ENCODE peak calls at places on chromosomes 16 and 17, in six cellular contexts. One of them, this sample, is unnamed.

GRCh38 chr17:27078296-27078695 is 215.6 kb upstream of the WSB1 start:
- DNase-seq in MCF 10A: no peak
- DNase-seq in HFF-Myc: no peak
- DNase-seq in fibroblast of villous mesenchyme: no peak
- DNase-seq in lower leg skin: no peak
- DNase-seq in psoas muscle: no peak
- DNase-seq in this sample: no peak

GRCh38 chr17:27997522-27997921 is 45.0 kb upstream of the NLK start:
- DNase-seq in HFF-Myc: no peak
- DNase-seq in MCF 10A: no peak
- DNase-seq in fibroblast of villous mesenchyme: no peak
- DNase-seq in lower leg skin: no peak
- DNase-seq in psoas muscle: no peak
- DNase-seq in this sample: no peak

GRCh38 chr17:80099291-80100034 is 1.9 kb upstream of the GAA start:
- DNase-seq in fibroblast of villous mesenchyme: no peak
- DNase-seq in HFF-Myc: no peak
- DNase-seq in MCF 10A: no peak
- DNase-seq in psoas muscle: peak; percentile 50
- DNase-seq in lower leg skin: no peak
- DNase-seq in this sample: no peak

GRCh38 chr17:427327-427726 is 74.7 kb upstream of the RPH3AL start:
- DNase-seq in fibroblast of villous mesenchyme: no peak
- DNase-seq in HFF-Myc: no peak
- DNase-seq in lower leg skin: no peak
- DNase-seq in MCF 10A: no peak
- DNase-seq in psoas muscle: no peak
- DNase-seq in this sample: no peak

GRCh38 chr17:15981208-15981607 is 18.3 kb downstream of the ZSWIM7 start:
- DNase-seq in lower leg skin: no peak
- DNase-seq in psoas muscle: no peak
- DNase-seq in HFF-Myc: no peak
- DNase-seq in MCF 10A: no peak
- DNase-seq in fibroblast of villous mesenchyme: no peak
- DNase-seq in this sample: no peak

GRCh38 chr16:12119562-12119961 is 143.0 kb downstream of the SNX29 start:
- DNase-seq in psoas muscle: no peak
- DNase-seq in HFF-Myc: no peak
- DNase-seq in MCF 10A: peak; percentile 78
- DNase-seq in fibroblast of villous mesenchyme: peak; percentile 32
- DNase-seq in lower leg skin: peak; percentile 26
- DNase-seq in this sample: no peak

GRCh38 chr17:28381141-28381825 is 9.8 kb downstream of the SARM1 start:
- DNase-seq in MCF 10A: no peak
- DNase-seq in fibroblast of villous mesenchyme: no peak
- DNase-seq in lower leg skin: no peak
- DNase-seq in HFF-Myc: no peak
- DNase-seq in psoas muscle: peak; percentile 37
- DNase-seq in this sample: no peak

GRCh38 chr16:50568187-50568830 is 20.1 kb downstream of the NKD1 start:
- DNase-seq in lower leg skin: no peak
- DNase-seq in MCF 10A: no peak
- DNase-seq in psoas muscle: no peak
- DNase-seq in HFF-Myc: no peak
- DNase-seq in fibroblast of villous mesenchyme: no peak
- DNase-seq in this sample: no peak

GRCh38 chr16:3935921-3936320 is 55.4 kb upstream of the CREBBP start:
- DNase-seq in fibroblast of villous mesenchyme: no peak
- DNase-seq in psoas muscle: no peak
- DNase-seq in HFF-Myc: no peak
- DNase-seq in lower leg skin: no peak
- DNase-seq in MCF 10A: no peak
- DNase-seq in this sample: no peak

GRCh38 chr17:76953926-76954325 is 85.7 kb downstream of the MGAT5B start:
- DNase-seq in MCF 10A: no peak
- DNase-seq in fibroblast of villous mesenchyme: no peak
- DNase-seq in HFF-Myc: no peak
- DNase-seq in lower leg skin: no peak
- DNase-seq in psoas muscle: no peak
- DNase-seq in this sample: no peak

GRCh38 chr17:50110591-50111349 is 15.6 kb downstream of the PDK2 start:
- DNase-seq in psoas muscle: peak; percentile 90
- DNase-seq in HFF-Myc: no peak
- DNase-seq in lower leg skin: no peak
- DNase-seq in MCF 10A: no peak
- DNase-seq in fibroblast of villous mesenchyme: no peak
- DNase-seq in this sample: no peak

GRCh38 chr16:56399492-56399891 is 25.9 kb downstream of the AMFR start:
- DNase-seq in lower leg skin: no peak
- DNase-seq in MCF 10A: no peak
- DNase-seq in fibroblast of villous mesenchyme: no peak
- DNase-seq in HFF-Myc: no peak
- DNase-seq in psoas muscle: no peak
- DNase-seq in this sample: no peak

GRCh38 chr16:70800306-70800705 is 652 bp downstream of the VAC14 start:
- DNase-seq in psoas muscle: no peak
- DNase-seq in lower leg skin: no peak
- DNase-seq in HFF-Myc: no peak
- DNase-seq in MCF 10A: no peak
- DNase-seq in fibroblast of villous mesenchyme: no peak
- DNase-seq in this sample: no peak

GRCh38 chr17:64334851-64335250 is 55.8 kb downstream of the PECAM1 start:
- DNase-seq in HFF-Myc: no peak
- DNase-seq in lower leg skin: no peak
- DNase-seq in fibroblast of villous mesenchyme: no peak
- DNase-seq in MCF 10A: no peak
- DNase-seq in psoas muscle: no peak
- DNase-seq in this sample: no peak

GRCh38 chr17:4018446-4018845 is 54.2 kb upstream of the ATP2A3 start:
- DNase-seq in HFF-Myc: no peak
- DNase-seq in fibroblast of villous mesenchyme: no peak
- DNase-seq in MCF 10A: no peak
- DNase-seq in lower leg skin: no peak
- DNase-seq in psoas muscle: no peak
- DNase-seq in this sample: no peak

GRCh38 chr17:12180644-12181261 is 160.1 kb downstream of the MAP2K4 start:
- DNase-seq in fibroblast of villous mesenchyme: peak; percentile 69
- DNase-seq in psoas muscle: no peak
- DNase-seq in lower leg skin: no peak
- DNase-seq in HFF-Myc: peak; percentile 26
- DNase-seq in MCF 10A: peak; percentile 73
- DNase-seq in this sample: peak; percentile 66

GRCh38 chr17:83081561-83082201 is 2.3 kb downstream of the METRNL start:
- DNase-seq in lower leg skin: peak; percentile 78
- DNase-seq in HFF-Myc: no peak
- DNase-seq in psoas muscle: peak; percentile 75
- DNase-seq in fibroblast of villous mesenchyme: peak; percentile 69
- DNase-seq in MCF 10A: no peak
- DNase-seq in this sample: peak; percentile 69

GRCh38 chr17:27455914-27456680 is at the start of gene KSR1:
- DNase-seq in fibroblast of villous mesenchyme: peak; percentile 81
- DNase-seq in lower leg skin: peak; percentile 62
- DNase-seq in psoas muscle: peak; percentile 87
- DNase-seq in MCF 10A: peak; percentile 67
- DNase-seq in HFF-Myc: no peak
- DNase-seq in this sample: peak; percentile 35

GRCh38 chr17:17344507-17345293 is 41.5 kb downstream of the NT5M start:
- DNase-seq in psoas muscle: no peak
- DNase-seq in MCF 10A: no peak
- DNase-seq in fibroblast of villous mesenchyme: no peak
- DNase-seq in lower leg skin: no peak
- DNase-seq in HFF-Myc: no peak
- DNase-seq in this sample: no peak

GRCh38 chr17:30379303-30380105 is 777 bp downstream of the CPD start:
- DNase-seq in lower leg skin: no peak
- DNase-seq in HFF-Myc: no peak
- DNase-seq in fibroblast of villous mesenchyme: no peak
- DNase-seq in psoas muscle: peak; percentile 57
- DNase-seq in MCF 10A: peak; percentile 27
- DNase-seq in this sample: no peak

GRCh38 chr17:59830007-59830630 is 62.6 kb downstream of the TUBD1 start:
- DNase-seq in HFF-Myc: no peak
- DNase-seq in psoas muscle: peak; percentile 16
- DNase-seq in MCF 10A: peak; percentile 72
- DNase-seq in lower leg skin: no peak
- DNase-seq in fibroblast of villous mesenchyme: peak; percentile 66
- DNase-seq in this sample: peak; percentile 82

DNA sequence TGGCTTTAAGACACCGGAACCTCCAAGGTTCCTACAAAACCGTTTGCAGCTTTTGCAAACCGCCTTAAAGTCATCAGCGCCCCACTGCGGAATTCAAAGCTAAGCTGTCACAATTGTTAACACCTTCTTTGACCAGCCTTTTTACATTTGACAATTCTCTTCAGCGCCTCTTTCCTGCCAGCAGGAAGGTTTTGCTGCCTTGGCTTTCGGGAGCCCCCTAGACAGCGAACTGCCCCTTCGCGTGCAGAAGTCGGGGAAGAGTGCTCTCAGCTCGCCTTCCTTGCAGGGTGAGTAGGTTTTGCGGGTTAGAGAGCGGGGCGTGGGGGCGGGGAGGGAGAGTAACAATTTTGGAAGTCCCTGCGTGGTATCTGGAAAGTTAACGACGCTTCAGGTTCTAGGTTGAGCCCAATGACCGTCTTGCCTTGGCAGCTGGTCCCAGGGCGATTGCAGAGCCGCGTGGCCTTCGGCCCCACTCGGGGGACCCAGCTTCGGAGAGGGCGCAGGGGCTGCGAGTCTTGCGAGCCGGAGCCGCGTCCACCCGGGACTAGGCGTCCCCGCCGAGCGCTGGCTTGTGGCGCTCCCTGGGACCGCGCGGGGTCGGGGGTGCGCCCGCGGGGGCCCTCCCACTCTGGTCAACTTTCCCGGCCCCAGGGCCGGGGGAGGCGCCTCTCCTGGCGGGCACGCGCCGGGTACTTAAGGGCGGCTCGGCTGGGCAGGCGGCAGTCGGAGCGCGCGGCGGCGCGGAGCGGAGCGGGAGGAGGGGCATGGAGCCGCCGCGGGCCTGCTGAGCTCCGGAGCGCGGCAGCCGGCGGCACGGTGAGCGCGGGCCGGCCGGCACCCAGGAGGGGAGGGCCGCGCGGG is at the start of gene HAS3:
- DNase-seq in HFF-Myc: no peak
- DNase-seq in psoas muscle: peak; percentile 78
- DNase-seq in fibroblast of villous mesenchyme: peak; percentile 60
- DNase-seq in MCF 10A: peak; percentile 81
- DNase-seq in lower leg skin: peak; percentile 29
- DNase-seq in this sample: peak; percentile 49
- TF ChIP-seq CTCF in HFF-Myc: no peak
- TF ChIP-seq CTCF in psoas muscle: peak; percentile 8
- TF ChIP-seq CTCF in fibroblast of villous mesenchyme: peak; percentile 29
- TF ChIP-seq CTCF in MCF 10A: peak; percentile 55
- TF ChIP-seq CTCF in lower leg skin: no peak
- TF ChIP-seq CTCF in this sample: peak; percentile 13

DNA sequence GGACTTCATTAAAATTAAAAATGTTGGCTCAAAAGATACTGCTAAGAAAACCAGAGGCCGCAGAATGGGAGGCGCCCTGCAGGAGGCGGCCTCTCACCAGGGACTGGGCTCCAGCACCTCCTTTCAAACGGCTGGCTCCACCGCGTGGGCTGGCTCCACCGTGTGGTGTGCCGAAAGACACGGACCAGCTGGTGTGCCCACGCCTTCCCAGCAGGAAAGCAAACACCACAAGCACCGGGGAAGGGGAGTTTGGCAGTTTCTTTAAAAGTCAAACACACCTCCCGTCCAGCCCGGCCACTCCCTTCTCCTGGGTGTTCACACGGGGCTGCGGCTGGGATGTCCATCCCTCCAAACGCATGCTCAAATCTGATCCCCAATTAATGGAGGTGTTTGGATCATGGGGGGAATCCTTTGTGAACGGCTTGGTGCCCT is 13.9 kb downstream of the HAGH start:
- DNase-seq in psoas muscle: no peak
- DNase-seq in MCF 10A: peak; percentile 47
- DNase-seq in lower leg skin: no peak
- DNase-seq in fibroblast of villous mesenchyme: peak; percentile 91
- DNase-seq in HFF-Myc: no peak
- DNase-seq in this sample: peak; percentile 73
- TF ChIP-seq CTCF in psoas muscle: peak; percentile 22
- TF ChIP-seq CTCF in MCF 10A: peak; percentile 18
- TF ChIP-seq CTCF in lower leg skin: no peak
- TF ChIP-seq CTCF in fibroblast of villous mesenchyme: peak; percentile 76
- TF ChIP-seq CTCF in HFF-Myc: peak; percentile 66
- TF ChIP-seq CTCF in this sample: peak; percentile 51

GRCh38 chr17:7626956-7627249 is 718 bp downstream of the SAT2 start:
- DNase-seq in fibroblast of villous mesenchyme: no peak
- DNase-seq in psoas muscle: peak; percentile 54
- DNase-seq in HFF-Myc: no peak
- DNase-seq in MCF 10A: no peak
- DNase-seq in lower leg skin: no peak
- DNase-seq in this sample: no peak
- TF ChIP-seq CTCF in fibroblast of villous mesenchyme: no peak
- TF ChIP-seq CTCF in psoas muscle: no peak
- TF ChIP-seq CTCF in HFF-Myc: no peak
- TF ChIP-seq CTCF in MCF 10A: no peak
- TF ChIP-seq CTCF in lower leg skin: no peak
- TF ChIP-seq CTCF in this sample: no peak

DNA sequence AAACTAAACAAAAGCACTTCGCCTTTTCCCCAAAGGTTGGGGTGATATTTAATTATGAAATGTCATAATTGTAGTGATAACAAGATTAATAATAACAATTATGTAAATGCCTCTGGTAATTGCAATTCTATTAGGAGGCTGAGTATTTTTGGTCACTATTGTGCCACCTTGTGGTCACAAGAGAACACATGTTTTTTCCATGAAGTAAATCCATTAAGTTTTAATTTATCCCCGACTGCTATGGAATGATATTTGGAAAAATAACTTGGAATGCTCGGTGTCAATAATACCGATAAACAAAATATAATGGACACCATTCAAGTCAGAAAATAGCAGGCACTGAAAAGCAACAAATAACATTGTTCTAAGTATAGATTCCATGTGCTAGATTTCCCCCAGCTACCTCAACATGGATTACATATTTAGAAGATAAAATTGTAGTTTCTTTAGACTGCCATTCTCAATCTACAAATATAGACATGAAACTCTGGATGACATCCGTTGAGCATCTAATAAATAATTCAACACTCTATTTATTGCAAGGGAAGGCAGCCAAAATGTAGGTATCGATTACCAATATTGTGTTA is 25.0 kb upstream of the KCNJ2 start:
- DNase-seq in psoas muscle: no peak
- DNase-seq in MCF 10A: peak; percentile 49
- DNase-seq in HFF-Myc: no peak
- DNase-seq in fibroblast of villous mesenchyme: peak; percentile 64
- DNase-seq in lower leg skin: no peak
- DNase-seq in this sample: peak; percentile 59
- TF ChIP-seq CTCF in psoas muscle: peak; percentile 82
- TF ChIP-seq CTCF in MCF 10A: peak; percentile 44
- TF ChIP-seq CTCF in HFF-Myc: peak; percentile 41
- TF ChIP-seq CTCF in fibroblast of villous mesenchyme: peak; percentile 61
- TF ChIP-seq CTCF in lower leg skin: no peak
- TF ChIP-seq CTCF in this sample: peak; percentile 58